ENCODE peak calls at places on chromosomes 3 and 15, in four cellular contexts. Q, W, M and C are unnamed samples.
A peak's percentile ranks its signal among the peaks of the same experiment; 100 is the strongest.

GRCh38 chr3:16373270-16373785 is 108.3 kb downstream of the OXNAD1 start:
- DNase-seq in Q (no peak), W (no peak), M (no peak), C (no peak)

GRCh38 chr3:4656059-4656458 is 162.9 kb downstream of the ITPR1 start:
- DNase-seq in Q (peak; percentile 79), W (peak; percentile 76), M (peak; percentile 30), C (peak; percentile 67)

GRCh38 chr15:97902140-97902780 is 58.2 kb upstream of the ARRDC4 start:
- DNase-seq in Q (no peak), W (peak; percentile 32), M (no peak), C (no peak)

GRCh38 chr3:85102774-85103173 is 144.0 kb downstream of the CADM2 start:
- DNase-seq in Q (no peak), W (no peak), M (no peak), C (no peak)

GRCh38 chr15:75836953-75837321 is 6.3 kb upstream of the UBE2Q2 start:
- DNase-seq in Q (peak; percentile 90), W (peak; percentile 88), M (no peak), C (no peak)

GRCh38 chr3:146532406-146532805 is 12.0 kb downstream of the PLSCR1 start:
- DNase-seq in Q (no peak), W (no peak), M (no peak), C (no peak)

GRCh38 chr3:138914870-138915502 is 32.0 kb downstream of the FOXL2 start:
- DNase-seq in Q (no peak), W (peak; percentile 71), M (no peak), C (no peak)

GRCh38 chr15:69660658-69661405 is 208.2 kb downstream of the RPLP1 start:
- DNase-seq in Q (no peak), W (no peak), M (no peak), C (no peak)

GRCh38 chr15:89122532-89123525 is 34.6 kb downstream of the ABHD2 start:
- DNase-seq in Q (no peak), W (peak; percentile 85), M (no peak), C (no peak)

GRCh38 chr15:73047882-73048281 is 4.4 kb upstream of the NEO1 start:
- DNase-seq in Q (no peak), W (no peak), M (no peak), C (no peak)

GRCh38 chr15:77037475-77038209 is 33.3 kb downstream of the TSPAN3 start:
- DNase-seq in Q (no peak), W (no peak), M (peak; percentile 6), C (no peak)

GRCh38 chr15:78049691-78050440 is 27.6 kb downstream of the TBC1D2B start:
- DNase-seq in Q (peak; percentile 66), W (peak; percentile 70), M (no peak), C (no peak)

GRCh38 chr3:32322311-32322710 is 69.3 kb upstream of the CMTM7 start:
- DNase-seq in Q (no peak), W (no peak), M (no peak), C (no peak)

GRCh38 chr3:19866751-19867347 is 67.2 kb downstream of the EFHB start:
- DNase-seq in Q (peak; percentile 71), W (peak; percentile 58), M (peak; percentile 23), C (no peak)

DNA sequence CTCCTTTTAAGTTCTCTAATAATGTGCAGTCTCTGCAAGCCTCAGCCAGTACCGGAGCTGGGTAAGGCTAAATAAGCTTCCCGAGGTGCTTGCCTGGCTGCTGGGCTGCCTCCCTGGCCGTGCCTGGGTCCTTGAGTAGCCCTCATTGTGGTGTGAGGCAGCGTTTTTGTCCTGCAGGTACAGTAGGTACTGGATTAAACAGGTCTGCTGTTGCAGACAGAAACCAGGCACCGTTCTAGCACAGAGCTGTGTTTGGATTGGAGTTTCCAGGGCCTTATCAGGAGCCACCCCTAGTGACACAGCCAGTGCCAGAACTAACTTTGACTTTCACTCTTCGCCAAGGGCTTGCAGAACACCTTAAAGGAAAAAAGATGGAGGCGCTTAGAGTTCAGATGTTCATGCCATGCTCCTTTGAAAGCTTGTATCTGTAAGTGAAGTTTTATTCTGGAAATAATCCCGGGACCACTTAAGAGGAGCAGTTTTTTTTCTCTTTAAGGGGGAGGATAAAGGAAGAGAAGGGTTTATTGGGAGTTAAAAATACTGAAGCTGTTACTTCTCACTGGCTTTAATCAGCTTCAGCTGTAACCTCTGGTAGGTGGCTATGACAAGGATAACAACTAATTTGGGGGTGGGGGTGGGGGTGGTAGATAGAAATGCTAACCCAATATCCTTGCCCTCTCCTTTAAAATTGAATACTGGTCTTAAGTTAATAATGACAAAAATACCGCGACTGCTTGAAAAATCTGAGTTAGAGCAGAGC is 126.8 kb downstream of the MITF start:
- DNase-seq in Q (no peak), W (no peak), M (peak; percentile 11), C (peak; percentile 75)
- H3K4me3 ChIP-seq in Q (no peak overlapping the region), W (no peak overlapping the region), M (no peak overlapping the region), C (peak overlapping the region; percentile 32)

DNA sequence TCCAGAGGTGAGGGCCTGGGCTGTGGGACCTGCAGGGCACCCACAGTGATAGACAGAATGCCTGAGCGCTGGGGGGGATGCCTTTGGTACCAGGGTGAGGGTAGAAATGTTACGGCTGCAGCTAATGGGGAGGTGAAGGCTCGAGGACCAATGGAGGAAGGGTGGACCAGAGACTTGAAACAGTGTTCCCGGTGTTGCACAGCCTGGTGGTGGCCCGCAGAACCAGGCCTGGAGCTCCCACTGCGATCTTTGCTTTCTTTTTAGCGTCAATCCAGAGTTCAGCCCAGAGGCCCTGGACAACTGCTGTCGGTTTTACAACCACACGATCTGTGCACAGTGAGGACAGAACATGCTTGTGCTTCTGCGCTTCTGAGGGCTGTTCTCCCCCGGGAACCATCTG is 36.8 kb upstream of the PDE8A start:
- DNase-seq in Q (no peak), W (no peak), M (no peak), C (no peak)
- H3K4me3 ChIP-seq in Q (no peak overlapping the region), W (no peak overlapping the region), M (no peak overlapping the region), C (no peak overlapping the region)

GRCh38 chr15:94066811-94067210 is 164.6 kb upstream of the MCTP2 start:
- DNase-seq in Q (no peak), W (no peak), M (no peak), C (no peak)

GRCh38 chr15:94066046-94066445 is 165.3 kb upstream of the MCTP2 start:
- DNase-seq in Q (no peak), W (no peak), M (no peak), C (no peak)

GRCh38 chr15:94075349-94075748 is 156.0 kb upstream of the MCTP2 start:
- DNase-seq in Q (peak; percentile 33), W (peak; percentile 87), M (peak; percentile 34), C (peak; percentile 79)

GRCh38 chr15:94069834-94070233 is 161.5 kb upstream of the MCTP2 start:
- DNase-seq in Q (no peak), W (no peak), M (no peak), C (no peak)

GRCh38 chr15:94070341-94071275 is 160.8 kb upstream of the MCTP2 start:
- DNase-seq in Q (peak; percentile 66), W (no peak), M (peak; percentile 25), C (no peak)
- H3K4me3 ChIP-seq in Q (no peak overlapping the region), W (no peak overlapping the region), M (peak overlapping the region; percentile 28), C (no peak overlapping the region)

DNA sequence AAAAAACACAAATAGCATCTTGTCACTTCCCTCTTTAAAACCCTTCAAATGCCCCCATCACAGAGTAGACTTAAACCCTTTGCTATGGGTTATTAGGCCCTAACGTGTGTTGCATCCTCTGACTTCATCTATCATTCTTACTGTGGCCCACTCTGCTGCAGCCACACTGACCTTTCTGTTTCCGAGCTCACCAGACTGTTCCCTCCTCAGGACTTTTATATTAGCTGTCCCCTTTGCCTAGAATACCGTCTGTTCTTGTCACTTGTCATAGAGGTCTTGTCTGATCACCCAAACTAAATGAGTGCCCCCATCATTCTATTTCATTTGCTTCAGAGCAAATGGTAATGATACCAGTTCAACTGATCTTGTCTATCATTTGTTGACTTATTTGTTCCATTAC is 877 bp upstream of the FEM1B start:
- DNase-seq in Q (no peak), W (no peak), M (no peak), C (no peak)
- H3K4me3 ChIP-seq in Q (peak overlapping the region; percentile 85), W (peak overlapping the region; percentile 87), M (peak overlapping the region; percentile 67), C (peak overlapping the region; percentile 65)

GRCh38 chr3:133264920-133265319 is 134.9 kb upstream of the BFSP2 start:
- DNase-seq in Q (no peak), W (peak; percentile 46), M (no peak), C (no peak)
- H3K4me3 ChIP-seq in Q (no peak overlapping the region), W (no peak overlapping the region), M (no peak overlapping the region), C (no peak overlapping the region)

DNA sequence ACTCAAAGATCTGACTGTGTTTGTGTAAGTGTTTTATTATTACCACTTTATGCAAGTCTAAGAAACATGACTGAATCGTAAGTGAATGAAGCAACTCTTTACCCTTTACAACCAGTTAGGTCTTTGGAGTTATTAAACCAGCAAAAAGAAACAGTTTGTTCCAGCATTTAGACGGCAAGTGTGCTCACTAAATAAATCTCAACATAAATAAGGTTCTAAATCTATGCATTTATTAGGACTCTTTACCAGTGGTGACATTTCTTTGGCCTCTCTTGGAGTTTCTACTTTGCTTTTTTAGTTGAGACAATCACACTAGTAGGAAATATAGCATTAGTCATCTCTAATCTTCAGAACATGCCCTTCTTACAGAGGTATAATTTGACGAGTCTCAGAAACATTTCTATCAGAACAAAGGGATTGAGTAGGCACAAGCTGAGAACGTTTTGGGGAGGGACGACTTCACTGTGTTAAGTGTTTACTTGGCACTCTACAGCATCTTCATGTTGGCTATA is 739.9 kb upstream of the NR2F2 start:
- DNase-seq in Q (no peak), W (peak; percentile 48), M (no peak), C (no peak)
- H3K4me3 ChIP-seq in Q (no peak overlapping the region), W (no peak overlapping the region), M (no peak overlapping the region), C (no peak overlapping the region)

GRCh38 chr3:118526758-118527526 is 507.7 kb downstream of the IGSF11 start:
- DNase-seq in Q (no peak), W (no peak), M (no peak), C (no peak)

GRCh38 chr3:118525096-118525495 is 509.6 kb downstream of the IGSF11 start:
- DNase-seq in Q (no peak), W (no peak), M (no peak), C (no peak)

GRCh38 chr3:118529554-118529953 is 505.1 kb downstream of the IGSF11 start:
- DNase-seq in Q (no peak), W (no peak), M (no peak), C (no peak)

GRCh38 chr3:118530350-118530922 is 504.2 kb downstream of the IGSF11 start:
- DNase-seq in Q (no peak), W (no peak), M (no peak), C (no peak)

GRCh38 chr3:118527527-118528044 is 507.1 kb downstream of the IGSF11 start:
- DNase-seq in Q (no peak), W (no peak), M (no peak), C (no peak)
- H3K4me3 ChIP-seq in Q (no peak overlapping the region), W (no peak overlapping the region), M (no peak overlapping the region), C (no peak overlapping the region)

DNA sequence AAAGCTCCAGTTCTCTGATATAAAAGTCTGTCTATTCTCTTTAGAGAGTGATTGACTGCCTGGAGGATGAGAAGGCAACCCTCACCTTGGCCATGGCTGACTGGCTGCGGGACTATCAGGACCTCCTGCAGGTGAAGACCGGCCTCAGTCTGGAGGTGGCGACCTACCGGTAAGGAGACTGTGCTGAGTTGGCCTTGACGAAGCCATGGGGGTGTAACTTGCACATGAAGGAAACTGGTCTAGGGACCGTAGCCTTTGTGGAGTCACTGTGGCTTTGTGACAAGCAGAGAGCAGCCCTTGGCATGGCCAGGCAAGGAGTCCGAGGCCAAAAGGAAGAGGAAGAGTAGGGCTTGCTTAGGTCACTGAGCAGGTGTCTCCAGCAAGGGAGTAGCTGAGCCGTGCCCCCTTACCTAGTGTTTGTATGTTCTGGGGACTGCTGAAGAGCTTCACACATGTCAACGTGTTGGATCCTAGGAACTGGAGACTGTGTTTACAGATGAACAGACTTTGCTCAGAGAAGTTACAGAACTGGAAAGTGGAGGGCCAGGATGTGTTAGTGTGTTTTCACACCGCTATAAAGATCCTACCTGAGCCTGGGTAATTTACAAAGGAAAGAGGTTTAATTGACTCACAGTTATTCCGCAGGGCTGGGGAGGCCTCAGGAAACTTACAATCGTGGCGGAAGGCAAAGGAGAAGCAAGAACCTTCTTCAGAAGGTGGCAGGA is 8.8 kb downstream of the SYNM start:
- DNase-seq in Q (no peak), W (no peak), M (no peak), C (no peak)
- H3K4me3 ChIP-seq in Q (no peak overlapping the region), W (no peak overlapping the region), M (no peak overlapping the region), C (no peak overlapping the region)

GRCh38 chr3:175326041-175326440 is 466.9 kb downstream of the NAALADL2 start:
- DNase-seq in Q (no peak), W (no peak), M (no peak), C (no peak)
- H3K4me3 ChIP-seq in Q (no peak overlapping the region), W (no peak overlapping the region), M (no peak overlapping the region), C (no peak overlapping the region)